ENCODE peak calls at places on chromosomes 12 and 14, in five cellular contexts. E is MM.1S, W is mammary epithelial cell, F is tibial artery, B is heart right ventricle. J is an unnamed sample.

GRCh38 chr14:28763914-28764848 is 2.4 kb upstream of the FOXG1 start:
- DNase-seq in E (no peak), W (no peak), F (no peak), B (no peak), J (no peak)

GRCh38 chr12:67046062-67046461 is 223.1 kb upstream of the CAND1 start:
- DNase-seq in E (no peak), W (no peak), F (no peak), B (no peak), J (no peak)

GRCh38 chr14:55571125-55571889 is 8.7 kb upstream of the KTN1 start:
- DNase-seq in E (no peak), W (no peak), F (no peak), B (no peak), J (no peak)

GRCh38 chr12:46839964-46840363 is 14.2 kb upstream of the SLC38A4 start:
- DNase-seq in E (no peak), W (no peak), F (no peak), B (no peak), J (no peak)

GRCh38 chr14:89279649-89280232 is 137.3 kb downstream of the FOXN3 start:
- DNase-seq in E (no peak), W (no peak), F (no peak), B (no peak), J (no peak)

GRCh38 chr12:4107436-4107878 is 166.1 kb upstream of the CCND2 start:
- DNase-seq in E (peak; percentile 94), W (peak; percentile 79), F (peak; percentile 48), B (no peak), J (no peak)

GRCh38 chr12:85866929-85867776 is 6.9 kb upstream of the NTS start:
- DNase-seq in E (peak; percentile 54), W (peak; percentile 54), F (no peak), B (no peak), J (no peak)

GRCh38 chr14:85483652-85484051 is 46.3 kb upstream of the FLRT2 start:
- DNase-seq in E (no peak), W (no peak), F (no peak), B (no peak), J (no peak)

GRCh38 chr12:69792533-69792932 is 32.5 kb upstream of the MYRFL start:
- DNase-seq in E (no peak), W (no peak), F (no peak), B (no peak), J (no peak)

GRCh38 chr12:54004063-54004840 is 4.3 kb downstream of the HOXC9 start:
- DNase-seq in E (no peak), W (no peak), F (no peak), B (no peak), J (no peak)

GRCh38 chr14:61578745-61579144 is 116.6 kb upstream of the HIF1A start:
- DNase-seq in E (no peak), W (no peak), F (no peak), B (no peak), J (no peak)

GRCh38 chr12:12528361-12529092 is 34.1 kb downstream of the DUSP16 start:
- DNase-seq in E (no peak), W (no peak), F (no peak), B (no peak), J (no peak)

GRCh38 chr14:67644428-67644827 is 24.7 kb downstream of the ARG2 start:
- DNase-seq in E (no peak), W (no peak), F (no peak), B (no peak), J (no peak)

GRCh38 chr14:67411820-67412421 is at the start of gene PLEK2:
- DNase-seq in E (no peak), W (peak; percentile 92), F (no peak), B (peak; percentile 52), J (no peak)

GRCh38 chr14:100222219-100223093 is 16.5 kb upstream of the YY1 start:
- DNase-seq in E (no peak), W (no peak), F (no peak), B (no peak), J (no peak)

GRCh38 chr12:54196396-54196795 is 7.6 kb upstream of the SMUG1 start:
- DNase-seq in E (no peak), W (no peak), F (no peak), B (no peak), J (no peak)

GRCh38 chr12:68374315-68374982 is 42.3 kb upstream of the MDM1 start:
- DNase-seq in E (peak; percentile 98), W (peak; percentile 17), F (no peak), B (no peak), J (no peak)

GRCh38 chr12:51820721-51821422 is 27.6 kb downstream of the FIGNL2 start:
- DNase-seq in E (no peak), W (no peak), F (no peak), B (peak; percentile 72), J (peak; percentile 82)
- H3K4me3 ChIP-seq in E (no peak overlapping the region), W (peak overlapping the region; percentile 49), F (peak overlapping the region; percentile 25), B (peak overlapping the region; percentile 56), J (peak overlapping the region; percentile 64)

GRCh38 chr14:105200641-105201040 is 19.5 kb upstream of the NUDT14 start:
- DNase-seq in E (no peak), W (no peak), F (no peak), B (no peak), J (no peak)

GRCh38 chr14:105198588-105198987 is 17.5 kb upstream of the NUDT14 start:
- DNase-seq in E (no peak), W (no peak), F (no peak), B (no peak), J (no peak)

GRCh38 chr14:105199093-105199492 is 18.0 kb upstream of the NUDT14 start:
- DNase-seq in E (no peak), W (no peak), F (no peak), B (peak; percentile 70), J (no peak)

GRCh38 chr14:105201156-105201927 is 20.2 kb upstream of the NUDT14 start:
- DNase-seq in E (no peak), W (no peak), F (no peak), B (no peak), J (no peak)

GRCh38 chr14:105200074-105200473 is 19.0 kb upstream of the NUDT14 start:
- DNase-seq in E (no peak), W (no peak), F (no peak), B (no peak), J (no peak)
- TF ChIP-seq CTCF in E (no peak), W (no peak), F (no peak), B (no peak), J (no peak)

GRCh38 chr12:49930515-49931288 is 19.8 kb upstream of the AQP2 start:
- DNase-seq in E (no peak), W (peak; percentile 71), F (no peak), B (no peak), J (no peak)

GRCh38 chr12:49932746-49933145 is 17.8 kb upstream of the AQP2 start:
- DNase-seq in E (no peak), W (no peak), F (no peak), B (no peak), J (no peak)

GRCh38 chr12:49934505-49934904 is 16.0 kb upstream of the AQP2 start:
- DNase-seq in E (no peak), W (no peak), F (no peak), B (no peak), J (no peak)

GRCh38 chr12:49932023-49932422 is 18.5 kb upstream of the AQP2 start:
- DNase-seq in E (no peak), W (no peak), F (no peak), B (no peak), J (peak; percentile 8)

GRCh38 chr12:49933793-49934192 is 16.7 kb upstream of the AQP2 start:
- DNase-seq in E (no peak), W (no peak), F (no peak), B (no peak), J (no peak)
- H3K4me3 ChIP-seq in E (no peak overlapping the region), W (no peak overlapping the region), F (no peak overlapping the region), B (no peak overlapping the region), J (no peak overlapping the region)

DNA sequence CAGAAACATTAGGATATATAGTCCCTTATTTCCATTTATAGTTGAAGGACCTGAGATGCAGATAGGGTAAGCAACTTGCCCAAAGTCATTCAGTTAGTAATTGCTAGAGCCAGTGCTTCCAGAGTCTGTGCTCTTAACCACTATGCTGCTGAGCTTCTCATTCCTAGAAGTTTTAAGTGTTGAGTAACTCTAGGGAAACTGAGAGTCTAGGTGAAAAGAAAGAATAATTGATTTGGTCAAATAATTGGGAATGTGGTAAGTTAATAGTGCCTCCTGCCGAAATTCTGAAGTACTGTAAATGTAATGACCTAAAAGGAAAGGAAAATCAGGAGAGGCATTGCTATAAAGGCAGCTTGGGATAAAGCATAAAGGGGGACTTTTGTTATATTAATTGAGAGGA is 14.1 kb downstream of the PYROXD1 start:
- DNase-seq in E (no peak), W (no peak), F (no peak), B (no peak), J (no peak)
- TF ChIP-seq CTCF in E (no peak), W (no peak), F (no peak), B (no peak), J (peak; percentile 13)

J was measured in dorsolateral prefrontal cortex.